ENCODE peak calls at places on chromosome X, in nine cellular contexts. O is kidney, Y is BJ, Q is cardiac muscle cell, Z is lower leg skin, G is NB4, U is prostate gland, R is heart left ventricle, S is upper lobe of right lung. M is an unnamed sample.

GRCh38 chrX:43973249-43973672 is at the start of gene NDP:
- DNase-seq in O (no peak), Y (no peak), Q (peak; percentile 16), Z (no peak), G (no peak), U (no peak), R (no peak), S (no peak), M (peak; percentile 4)

GRCh38 chrX:68114573-68115199 is 318.6 kb downstream of the OPHN1 start:
- DNase-seq in O (no peak), Y (no peak), Q (no peak), Z (no peak), G (peak; percentile 21), U (no peak), R (no peak), S (no peak), M (peak; percentile 61)

GRCh38 chrX:71652405-71652804 is 14.9 kb upstream of the LOC101059915 start:
- DNase-seq in O (no peak), Y (no peak), Q (peak; percentile 55), Z (no peak), G (peak; percentile 65), U (peak; percentile 4), R (no peak), S (no peak), M (peak; percentile 50)

GRCh38 chrX:54495814-54496516 is at the start of gene FGD1:
- DNase-seq in O (peak; percentile 82), Y (no peak), Q (peak; percentile 74), Z (peak; percentile 93), G (peak; percentile 17), U (peak; percentile 52), R (peak; percentile 78), S (peak; percentile 79), M (peak; percentile 58)

GRCh38 chrX:155873203-155873602 is 7.9 kb upstream of the VAMP7 start:
- DNase-seq in O (no peak), Y (no peak), Q (no peak), Z (no peak), G (no peak), U (no peak), R (no peak), S (no peak), M (no peak)

GRCh38 chrX:151000901-151001301 is 17.8 kb downstream of the HMGB3 start:
- DNase-seq in O (no peak), Y (no peak), Q (no peak), Z (no peak), G (no peak), U (no peak), R (no peak), S (no peak), M (no peak)

GRCh38 chrX:138018145-138018799 is 452.3 kb downstream of the ZIC3 start:
- DNase-seq in O (no peak), Y (no peak), Q (no peak), Z (no peak), G (no peak), U (no peak), R (no peak), S (no peak), M (no peak)

GRCh38 chrX:120299928-120300327 is 11.3 kb downstream of the TMEM255A start:
- DNase-seq in O (no peak), Y (no peak), Q (peak; percentile 3), Z (no peak), G (peak; percentile 11), U (no peak), R (no peak), S (no peak), M (peak; percentile 51)

GRCh38 chrX:41472231-41472815 is 25.2 kb downstream of the NYX start:
- DNase-seq in O (peak; percentile 79), Y (no peak), Q (no peak), Z (no peak), G (no peak), U (no peak), R (no peak), S (no peak), M (no peak)

GRCh38 chrX:103918050-103918449 is 44.4 kb upstream of the TMSB15B start:
- DNase-seq in O (no peak), Y (no peak), Q (peak; percentile 86), Z (no peak), G (peak; percentile 50), U (peak; percentile 14), R (peak; percentile 37), S (no peak), M (peak; percentile 41)
- TF ChIP-seq CTCF in O (peak; percentile 42), Y (peak; percentile 63), Q (peak; percentile 58), Z (no peak), G (peak; percentile 56), U (peak; percentile 18), R (peak; percentile 30), S (peak; percentile 52), M (peak; percentile 40)

GRCh38 chrX:40108959-40109287 is 11.2 kb upstream of the BCOR start:
- DNase-seq in O (peak; percentile 93), Y (no peak), Q (peak; percentile 80), Z (peak; percentile 95), G (peak; percentile 78), U (peak; percentile 72), R (peak; percentile 86), S (peak; percentile 89), M (peak; percentile 83)
- H3K4me3 ChIP-seq in O (no peak overlapping the region), Y (peak overlapping the region; percentile 42), Q (peak overlapping the region; percentile 50), Z (peak overlapping the region; percentile 52), G (peak overlapping the region; percentile 21), U (peak overlapping the region; percentile 51), R (peak overlapping the region; percentile 68), S (peak overlapping the region; percentile 49), M (peak overlapping the region; percentile 41)

DNA sequence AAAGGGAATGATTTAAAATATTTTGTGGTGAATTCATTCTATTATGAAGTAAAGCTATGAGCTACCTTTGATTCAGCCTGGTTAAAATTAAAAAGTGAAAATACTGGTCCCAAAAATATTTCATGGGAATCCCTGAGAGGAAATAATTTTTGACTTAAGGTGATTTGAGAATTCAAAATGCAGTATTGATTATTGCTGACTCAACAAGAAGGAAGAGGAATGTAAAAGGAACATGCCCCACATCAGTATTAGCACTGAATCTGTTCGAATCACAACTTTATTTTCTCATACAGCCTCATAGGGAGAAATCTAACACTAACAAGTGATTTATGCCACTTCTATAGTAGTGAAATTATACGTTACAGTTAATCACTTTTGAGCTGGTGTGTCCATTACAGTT is 27.7 kb downstream of the EIF2S3 start:
- DNase-seq in O (no peak), Y (no peak), Q (no peak), Z (no peak), G (no peak), U (no peak), R (no peak), S (no peak), M (no peak)
- TF ChIP-seq CTCF in O (no peak), Y (no peak), Q (no peak), Z (no peak), G (no peak), U (no peak), R (no peak), S (no peak), M (no peak)

DNA sequence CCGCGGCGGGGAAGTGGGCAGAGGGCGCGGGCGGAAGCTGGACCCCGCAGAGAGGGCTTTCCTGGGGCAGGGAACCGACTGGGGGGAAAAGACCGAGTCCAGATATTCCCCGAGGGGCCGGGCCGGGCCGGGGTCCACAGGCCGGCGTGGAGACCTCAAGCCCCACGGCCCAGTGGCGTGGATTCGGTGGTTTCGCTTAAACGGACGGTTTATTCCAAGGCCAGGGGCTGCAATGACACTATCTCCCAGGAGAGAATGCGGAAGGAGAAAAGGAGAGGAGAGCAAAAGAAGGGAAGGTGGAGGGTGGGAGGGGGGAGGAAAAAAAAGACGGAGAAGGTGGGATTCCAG is 10.8 kb downstream of the ARX start:
- DNase-seq in O (no peak), Y (no peak), Q (no peak), Z (no peak), G (no peak), U (no peak), R (no peak), S (no peak), M (no peak)
- H3K4me3 ChIP-seq in O (no peak overlapping the region), Y (peak overlapping the region; percentile 8), Q (peak overlapping the region; percentile 10), Z (no peak overlapping the region), G (no peak overlapping the region), U (no peak overlapping the region), R (peak overlapping the region; percentile 17), S (no peak overlapping the region), M (no peak overlapping the region)

DNA sequence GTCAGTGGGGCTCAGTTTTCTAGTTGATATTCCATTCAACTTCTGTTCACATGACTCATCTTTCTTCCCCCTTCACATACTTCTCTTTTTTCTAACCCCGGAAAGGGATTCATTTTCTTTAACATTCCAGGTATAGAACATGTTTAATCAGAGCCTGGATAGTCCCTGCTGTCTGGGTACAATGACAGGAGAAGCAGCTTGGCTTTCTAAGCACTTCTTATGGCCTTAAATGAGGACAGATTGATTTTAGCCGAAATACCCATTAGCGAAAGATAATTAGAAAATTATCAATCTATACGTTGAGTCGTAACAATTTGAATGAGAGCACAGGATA is 62.3 kb downstream of the PPP1R2C start:
- DNase-seq in O (no peak), Y (no peak), Q (no peak), Z (no peak), G (no peak), U (no peak), R (no peak), S (no peak), M (no peak)
- TF ChIP-seq CTCF in O (no peak), Y (no peak), Q (no peak), Z (no peak), G (no peak), U (no peak), R (no peak), S (no peak), M (no peak)

GRCh38 chrX:47198687-47199080 is 5.1 kb downstream of the UBA1 start:
- DNase-seq in O (no peak), Y (no peak), Q (no peak), Z (no peak), G (no peak), U (no peak), R (no peak), S (no peak), M (no peak)

GRCh38 chrX:47198026-47198686 is 4.5 kb downstream of the UBA1 start:
- DNase-seq in O (no peak), Y (no peak), Q (peak; percentile 35), Z (no peak), G (no peak), U (no peak), R (no peak), S (no peak), M (no peak)

GRCh38 chrX:47196098-47196497 is 2.5 kb downstream of the UBA1 start:
- DNase-seq in O (no peak), Y (no peak), Q (no peak), Z (no peak), G (no peak), U (no peak), R (no peak), S (no peak), M (no peak)

GRCh38 chrX:47199286-47199685 is 5.7 kb downstream of the UBA1 start:
- DNase-seq in O (no peak), Y (no peak), Q (no peak), Z (no peak), G (no peak), U (no peak), R (no peak), S (no peak), M (no peak)

GRCh38 chrX:47197526-47197925 is 3.9 kb downstream of the UBA1 start:
- DNase-seq in O (no peak), Y (no peak), Q (no peak), Z (no peak), G (no peak), U (no peak), R (no peak), S (no peak), M (no peak)
- H3K4me3 ChIP-seq in O (peak overlapping the region; percentile 47), Y (no peak overlapping the region), Q (no peak overlapping the region), Z (no peak overlapping the region), G (no peak overlapping the region), U (no peak overlapping the region), R (no peak overlapping the region), S (no peak overlapping the region), M (no peak overlapping the region)